ENCODE peak calls at places on chromosome 6, in ten cellular contexts. T is NCI-H524; A is astrocyte of the cerebellum; R is SK-N-DZ; I is bronchial epithelial cell; H is fibroblast of mammary gland; M is RKO; D is activated T-helper 1 cell treated with anti-CD3 and anti-CD28 coated beads, Interleukin-12 subunit alpha, Interleukin-12 subunit beta, Interleukin-2, Interleukin-4 antibody, amounts not matched to agents 30 ng/mL and 10 ng/mL and 1 ng/mL, durations not matched to agents 14 hours and 24 hours and 36 hours; G is NCI-H1417 treated with DMSO at 0.1 percent for 48 hours; U is activated naive CD4-positive, alpha-beta T cell treated with anti-CD3 and anti-CD28 coated beads, Interleukin-2, amount 10 ng/mL, durations not matched to agents 7 days and 5 days. N is an unnamed sample.

GRCh38 chr6:123418101-123418500 is 218.6 kb downstream of the TRDN start:
- DNase-seq in T (no peak), A (no peak), R (no peak), I (no peak), H (peak), M (no peak), D (no peak), G (no peak), U (no peak), N (no peak)

GRCh38 chr6:3337521-3338350 is 79.0 kb downstream of the PSMG4 start:
- DNase-seq in T (no peak), A (no peak), R (no peak), I (peak), H (no peak), M (peak), D (no peak), G (no peak), U (no peak), N (no peak)

GRCh38 chr6:79538481-79538971 is 1.3 kb upstream of the LCA5 start:
- DNase-seq in T (no peak), A (no peak), R (no peak), I (peak), H (peak), M (peak), D (no peak), G (no peak), U (no peak), N (no peak)

GRCh38 chr6:155786528-155786927 is 330.9 kb upstream of the NOX3 start:
- DNase-seq in T (no peak), A (no peak), R (no peak), I (no peak), H (no peak), M (no peak), D (no peak), G (no peak), U (no peak), N (no peak)

GRCh38 chr6:161418458-161418945 is 144.6 kb upstream of the AGPAT4 start:
- DNase-seq in T (peak), A (peak), R (peak), I (peak), H (peak), M (peak), D (no peak), G (peak), U (peak), N (no peak)

GRCh38 chr6:13357551-13358075 is 29.3 kb upstream of the TBC1D7 start:
- DNase-seq in T (no peak), A (peak), R (no peak), I (peak), H (peak), M (no peak), D (no peak), G (no peak), U (peak), N (no peak)

GRCh38 chr6:128370072-128370471 is 150.3 kb downstream of the PTPRK start:
- DNase-seq in T (no peak), A (peak), R (no peak), I (peak), H (peak), M (peak), D (no peak), G (no peak), U (no peak), N (no peak)

GRCh38 chr6:38233161-38233791 is 406.5 kb downstream of the BTBD9 start:
- DNase-seq in T (no peak), A (no peak), R (no peak), I (peak), H (peak), M (no peak), D (no peak), G (no peak), U (no peak), N (no peak)

GRCh38 chr6:136249336-136249735 is 775 bp downstream of the MTFR2 start:
- DNase-seq in T (no peak), A (no peak), R (no peak), I (peak), H (peak), M (peak), D (no peak), G (no peak), U (no peak), N (no peak)

GRCh38 chr6:39934060-39934757 is at the start of gene MOCS1:
- DNase-seq in T (peak), A (no peak), R (peak), I (peak), H (peak), M (no peak), D (peak), G (no peak), U (peak), N (no peak)

GRCh38 chr6:35495258-35496035 is 1.4 kb downstream of the TEAD3 start:
- DNase-seq in T (no peak), A (no peak), R (no peak), I (peak), H (no peak), M (no peak), D (no peak), G (no peak), U (no peak), N (no peak)

GRCh38 chr6:72832271-72832670 is 210.4 kb downstream of the KCNQ5 start:
- DNase-seq in T (no peak), A (no peak), R (no peak), I (no peak), H (peak), M (no peak), D (no peak), G (no peak), U (no peak), N (no peak)

GRCh38 chr6:27593200-27593818 is 120.4 kb upstream of the ZNF184 start:
- DNase-seq in T (no peak), A (no peak), R (no peak), I (no peak), H (no peak), M (no peak), D (no peak), G (no peak), U (no peak), N (no peak)

GRCh38 chr6:85641522-85641915 is 1.2 kb downstream of the SYNCRIP start:
- DNase-seq in T (no peak), A (no peak), R (peak), I (peak), H (peak), M (peak), D (no peak), G (no peak), U (no peak), N (no peak)